ENCODE peak calls at places on chromosomes 7 and 10, in eight cellular contexts. J, Q, E, K, N, A, M and G are unnamed samples.

GRCh38 chr10:71213761-71214440 is 1.5 kb downstream of the UNC5B start:
- DNase-seq in A (no peak), Q (no peak), N (peak), K (peak), M (peak), J (no peak), E (peak), G (peak)

GRCh38 chr10:125396651-125397050 is 236.3 kb upstream of the CTBP2 start:
- DNase-seq in N (no peak), J (no peak), A (no peak), Q (no peak), E (no peak), M (peak), K (peak), G (no peak)

GRCh38 chr7:47895026-47895425 is 53.2 kb downstream of the PKD1L1 start:
- DNase-seq in K (no peak), A (no peak), M (no peak), N (no peak), Q (no peak), E (no peak), J (no peak), G (no peak)

GRCh38 chr10:74936577-74937445 is 110.4 kb downstream of the KAT6B start:
- DNase-seq in M (no peak), Q (no peak), A (no peak), E (peak), J (no peak), N (no peak), K (peak), G (peak)

GRCh38 chr10:11724938-11725776 is 17.0 kb upstream of the ECHDC3 start:
- DNase-seq in A (no peak), J (no peak), Q (no peak), E (peak), M (peak), N (peak), K (peak), G (peak)

GRCh38 chr7:48742046-48742445 is 182.3 kb upstream of the CDC14C start:
- DNase-seq in N (no peak), J (no peak), Q (no peak), E (no peak), A (no peak), K (no peak), M (no peak), G (no peak)

GRCh38 chr10:98267069-98267893 is 713 bp downstream of the LOXL4 start:
- DNase-seq in N (no peak), J (no peak), A (no peak), K (no peak), Q (no peak), M (no peak), E (no peak), G (no peak)

GRCh38 chr10:90179696-90180407 is 478.5 kb downstream of the KIF20B start:
- DNase-seq in M (peak), N (peak), K (peak), J (no peak), A (no peak), E (peak), Q (no peak), G (peak)

GRCh38 chr10:132394936-132395703 is 1.9 kb upstream of the PWWP2B start:
- DNase-seq in Q (no peak), K (no peak), J (peak), A (peak), M (no peak), N (no peak), E (no peak), G (no peak)

GRCh38 chr10:100267237-100268104 is at the start of gene CWF19L1:
- DNase-seq in M (peak), J (peak), N (peak), Q (peak), E (peak), K (peak), A (peak), G (peak)

GRCh38 chr10:64547168-64547567 is 1026.0 kb downstream of the REEP3 start:
- DNase-seq in M (no peak), A (no peak), K (no peak), Q (no peak), E (no peak), J (no peak), N (no peak), G (no peak)

GRCh38 chr7:50837965-50838364 is 55.3 kb upstream of the GRB10 start:
- DNase-seq in K (peak), J (no peak), A (no peak), N (peak), M (peak), Q (no peak), E (peak), G (no peak)

GRCh38 chr7:51263631-51264484 is 52.8 kb downstream of the COBL start:
- DNase-seq in M (no peak), A (no peak), J (no peak), N (no peak), K (no peak), Q (no peak), E (no peak), G (no peak)

GRCh38 chr10:24333736-24334135 is 124.8 kb downstream of the KIAA1217 start:
- DNase-seq in E (peak), A (no peak), N (no peak), Q (no peak), J (no peak), M (peak), K (peak), G (no peak)

GRCh38 chr10:73641272-73642060 is at the start of gene MYOZ1:
- DNase-seq in Q (peak), E (no peak), J (no peak), M (no peak), K (no peak), A (no peak), N (no peak), G (no peak)

GRCh38 chr7:91892099-91892788 is 11.7 kb upstream of the MTERF1 start:
- DNase-seq in K (no peak), N (no peak), A (no peak), M (no peak), E (no peak), J (no peak), Q (no peak), G (no peak)

GRCh38 chr7:134852626-134853025 is 73.2 kb downstream of the CALD1 start:
- DNase-seq in N (no peak), Q (no peak), K (no peak), A (no peak), M (no peak), J (no peak), E (no peak), G (no peak)

GRCh38 chr10:124092270-124093075 is 925 bp downstream of the CHST15 start:
- DNase-seq in J (peak), A (peak), E (peak), Q (peak), N (peak), K (no peak), M (no peak), G (no peak)

GRCh38 chr10:48215148-48215982 is 59.1 kb downstream of the FRMPD2 start:
- DNase-seq in K (peak), E (peak), J (no peak), N (peak), M (no peak), A (no peak), Q (no peak), G (no peak)

GRCh38 chr7:2558620-2559282 is at the start of gene IQCE:
- DNase-seq in N (peak), A (peak), E (peak), Q (peak), M (no peak), K (peak), J (peak), G (peak)

GRCh38 chr7:127504715-127505114 is 80.7 kb downstream of the GCC1 start:
- DNase-seq in A (peak), K (peak), N (peak), Q (no peak), E (no peak), J (no peak), M (no peak), G (no peak)

DNA sequence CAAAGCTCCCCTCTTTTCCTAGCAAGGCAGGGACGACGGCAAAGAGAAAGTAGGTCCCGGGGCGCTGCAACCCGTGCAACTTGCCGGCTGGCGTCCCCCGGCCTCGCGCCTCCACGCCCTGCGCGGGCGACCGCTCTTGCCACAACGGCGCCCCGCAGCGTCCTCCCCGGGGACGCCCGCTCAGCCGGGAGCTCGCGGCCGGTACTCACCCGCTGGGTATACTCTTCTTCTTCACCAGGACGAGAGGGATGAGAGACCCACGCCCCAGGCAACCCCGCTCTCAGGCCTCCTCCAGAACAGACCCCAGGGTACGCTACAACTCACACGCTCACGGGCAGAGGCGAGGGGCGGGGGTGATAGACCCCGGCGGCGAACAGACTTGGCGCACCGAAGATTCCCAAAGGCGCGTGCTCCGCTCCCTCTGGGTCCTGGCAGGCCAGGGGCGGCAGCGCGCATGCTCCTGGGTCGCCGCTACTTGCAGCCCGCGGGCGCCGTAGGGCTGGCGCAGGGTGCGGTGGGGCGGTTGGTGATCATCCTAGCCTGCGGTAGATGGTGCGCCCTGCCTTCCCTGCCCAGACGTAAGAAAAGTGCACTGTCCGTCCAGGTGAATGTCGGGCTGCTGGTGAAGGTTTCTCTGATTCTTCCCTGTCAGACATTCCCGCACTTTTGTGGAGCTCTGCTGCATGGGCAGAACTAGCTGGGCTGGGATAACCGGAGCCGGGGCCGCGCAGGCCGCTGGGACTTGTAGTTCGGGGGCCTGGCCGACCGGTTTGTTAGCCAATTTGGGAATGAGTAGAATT is at the start of gene CC2D2B:
- DNase-seq in K (peak), E (peak), M (no peak), N (peak), A (peak), J (peak), Q (peak), G (peak)
- TF ChIP-seq CTCF in K (no peak), E (peak), M (peak), N (peak), A (peak), J (no peak), Q (no peak), G (peak)

GRCh38 chr10:103652599-103653281 is 159.2 kb downstream of the NEURL1 start:
- DNase-seq in Q (peak), K (no peak), M (no peak), N (no peak), E (no peak), A (no peak), J (no peak), G (no peak)

GRCh38 chr10:103648951-103649532 is 155.5 kb downstream of the NEURL1 start:
- DNase-seq in N (no peak), M (peak), A (no peak), Q (peak), K (peak), J (peak), E (no peak), G (no peak)

GRCh38 chr10:103648231-103648950 is 154.9 kb downstream of the NEURL1 start:
- DNase-seq in Q (peak), M (no peak), N (no peak), J (no peak), E (no peak), K (peak), A (no peak), G (no peak)

GRCh38 chr10:103651783-103652476 is 158.4 kb downstream of the NEURL1 start:
- DNase-seq in A (peak), K (no peak), Q (peak), N (no peak), M (no peak), J (no peak), E (no peak), G (no peak)

GRCh38 chr10:103649654-103650423 is 156.3 kb downstream of the NEURL1 start:
- DNase-seq in A (no peak), K (no peak), J (no peak), N (no peak), Q (no peak), M (no peak), E (no peak), G (no peak)
- H3K4me3 ChIP-seq in A (no peak), K (no peak), J (no peak), N (no peak), Q (no peak), M (no peak), E (no peak), G (no peak)

GRCh38 chr7:25696565-25696964 is 455.4 kb upstream of the NFE2L3 start:
- DNase-seq in M (no peak), A (no peak), E (no peak), Q (no peak), J (no peak), K (no peak), N (no peak), G (no peak)

GRCh38 chr7:25698709-25699108 is 453.3 kb upstream of the NFE2L3 start:
- DNase-seq in J (no peak), K (no peak), N (no peak), E (no peak), A (no peak), M (no peak), Q (no peak), G (no peak)

GRCh38 chr7:25694690-25695089 is 457.3 kb upstream of the NFE2L3 start:
- DNase-seq in E (peak), N (no peak), J (no peak), A (no peak), K (no peak), Q (no peak), M (no peak), G (no peak)
- TF ChIP-seq CTCF in E (no peak), N (no peak), J (no peak), A (no peak), K (no peak), Q (no peak), M (no peak), G (no peak)

DNA sequence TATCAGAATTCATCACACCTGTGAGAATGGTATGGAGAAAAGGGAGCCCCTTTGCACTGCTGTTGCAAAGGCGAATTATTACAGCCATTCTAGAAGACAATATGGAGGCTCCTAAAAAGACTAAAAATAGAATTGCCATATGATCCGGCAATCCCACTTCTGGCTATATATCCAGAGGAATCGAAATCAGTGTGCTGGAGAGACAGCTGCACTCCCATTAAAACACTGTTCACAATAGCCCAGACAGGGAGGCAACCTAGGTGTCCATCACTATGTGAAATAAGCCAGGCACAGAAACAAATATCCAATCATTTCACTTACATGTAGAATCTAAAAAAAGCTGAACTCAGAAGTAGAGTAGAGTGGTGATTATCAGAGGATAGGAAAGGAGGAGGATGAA is 26.0 kb upstream of the GJD4 start:
- DNase-seq in Q (no peak), E (no peak), A (no peak), M (no peak), N (no peak), J (no peak), K (no peak), G (no peak)
- H3K4me3 ChIP-seq in Q (no peak), E (no peak), A (no peak), M (no peak), N (no peak), J (no peak), K (no peak), G (no peak)

DNA sequence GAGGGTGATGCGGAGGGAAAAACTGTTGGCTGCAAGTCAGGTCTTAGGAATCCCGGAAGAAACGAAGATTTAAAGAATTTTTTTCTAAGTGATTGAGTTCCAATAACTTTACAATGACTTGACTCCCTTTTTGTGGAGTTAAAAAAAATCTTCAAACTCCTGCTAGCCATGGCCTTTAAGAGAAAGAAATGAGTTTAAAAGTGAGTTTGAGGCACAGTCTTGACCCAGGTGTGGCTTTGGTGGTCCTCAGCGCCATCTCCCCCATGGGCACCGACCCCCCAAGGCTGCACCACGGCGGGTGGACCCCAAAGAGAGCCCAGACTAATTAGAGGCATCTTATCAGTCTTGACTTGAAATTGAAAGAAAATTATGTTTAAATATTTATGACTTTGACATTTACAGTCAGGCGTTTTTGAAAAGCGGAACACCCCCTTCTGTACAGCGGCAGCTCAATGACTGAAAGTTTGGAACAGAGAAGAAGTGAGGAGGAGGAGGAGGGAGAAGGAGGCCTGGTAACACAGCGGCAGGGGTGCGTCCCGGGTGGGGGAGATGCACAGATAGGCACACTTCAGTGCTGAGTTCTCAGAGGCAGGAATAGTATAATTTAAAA is 349.6 kb downstream of the DNAJB6 start:
- DNase-seq in M (no peak), J (no peak), E (no peak), K (no peak), A (no peak), N (no peak), Q (no peak), G (no peak)
- TF ChIP-seq CTCF in M (no peak), J (no peak), E (no peak), K (no peak), A (no peak), N (no peak), Q (no peak), G (no peak)

GRCh38 chr7:132575336-132575986 is 809 bp downstream of the PLXNA4 start:
- DNase-seq in E (peak), M (peak), K (peak), Q (peak), A (peak), J (peak), N (peak), G (no peak)

GRCh38 chr7:132578050-132578370 is 1.7 kb upstream of the PLXNA4 start:
- DNase-seq in J (no peak), K (no peak), Q (no peak), M (no peak), E (no peak), A (no peak), N (no peak), G (no peak)

GRCh38 chr7:132577206-132578049 is 1.2 kb upstream of the PLXNA4 start:
- DNase-seq in M (no peak), K (peak), N (peak), E (peak), A (peak), Q (peak), J (peak), G (peak)

GRCh38 chr7:132575987-132576722 is at the start of gene PLXNA4:
- DNase-seq in K (peak), M (no peak), A (no peak), Q (peak), J (peak), N (no peak), E (no peak), G (no peak)

DNA sequence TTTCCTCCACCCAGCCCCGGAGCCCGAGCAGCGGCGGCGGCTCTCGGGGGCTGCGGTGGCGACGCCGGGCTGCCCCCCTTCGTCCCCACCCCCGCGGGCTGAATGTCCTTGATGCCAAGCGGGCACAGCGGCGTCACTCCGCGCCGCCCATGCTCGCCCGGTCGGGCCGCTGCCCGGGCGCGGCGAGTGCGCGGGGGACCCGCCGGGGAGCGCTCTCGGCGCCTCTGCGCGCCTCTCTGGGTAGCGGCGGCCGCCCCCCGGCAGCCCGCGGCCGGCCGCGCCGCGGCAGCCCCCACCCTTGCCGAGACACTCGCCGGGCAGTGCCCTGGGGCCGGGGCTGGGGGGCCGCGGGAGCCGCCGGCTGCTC is 436 bp upstream of the PLXNA4 start:
- DNase-seq in E (no peak), M (no peak), Q (no peak), J (no peak), N (no peak), A (no peak), K (no peak), G (no peak)
- H3K4me3 ChIP-seq in E (peak), M (peak), Q (peak), J (peak), N (peak), A (peak), K (peak), G (peak)